ENCODE peak calls at places on chromosomes 3 and 15, in four cellular contexts. P is foreskin fibroblast, G is astrocyte of the spinal cord, I is WERI-Rb-1. Z is an unnamed sample.

GRCh38 chr3:171548918-171549317 is 88.7 kb upstream of the TNIK start:
- DNase-seq in P (no peak), G (no peak), I (no peak), Z (peak)

GRCh38 chr3:77606372-77606771 is 566.5 kb downstream of the ROBO2 start:
- DNase-seq in P (no peak), G (no peak), I (no peak), Z (no peak)

GRCh38 chr3:197926418-197926817 is 23.6 kb upstream of the RPL35A start:
- DNase-seq in P (no peak), G (no peak), I (no peak), Z (no peak)

GRCh38 chr15:74378853-74379252 is 11.4 kb upstream of the CYP11A1 start:
- DNase-seq in P (no peak), G (peak), I (no peak), Z (peak)

GRCh38 chr3:138383715-138384114 is 35.3 kb downstream of the MRAS start:
- DNase-seq in P (no peak), G (no peak), I (no peak), Z (no peak)

GRCh38 chr3:151795276-151795675 is 18.6 kb upstream of the AADAC start:
- DNase-seq in P (peak), G (peak), I (no peak), Z (peak)

GRCh38 chr3:41199866-41200668 is 762 bp downstream of the CTNNB1 start:
- DNase-seq in P (no peak), G (peak), I (peak), Z (peak)

GRCh38 chr3:30964612-30965011 is 70.2 kb upstream of the GADL1 start:
- DNase-seq in P (no peak), G (no peak), I (no peak), Z (no peak)

GRCh38 chr3:191255156-191255555 is 56.1 kb downstream of the OSTN start:
- DNase-seq in P (no peak), G (no peak), I (peak), Z (no peak)

GRCh38 chr3:138222316-138222715 is 35.2 kb downstream of the ARMC8 start:
- DNase-seq in P (no peak), G (no peak), I (no peak), Z (no peak)

GRCh38 chr15:41922353-41922752 is 28.5 kb upstream of the SPTBN5 start:
- DNase-seq in P (no peak), G (no peak), I (no peak), Z (no peak)

GRCh38 chr15:92523176-92523575 is 129.5 kb downstream of the ST8SIA2 start:
- DNase-seq in P (no peak), G (no peak), I (peak), Z (no peak)

GRCh38 chr3:114444216-114444615 is 150.4 kb downstream of the TIGIT start:
- DNase-seq in P (no peak), G (no peak), I (no peak), Z (no peak)

GRCh38 chr3:12884790-12885584 is 43.6 kb upstream of the RPL32 start:
- DNase-seq in P (no peak), G (no peak), I (no peak), Z (no peak)

GRCh38 chr3:12798559-12799179 is 2.2 kb downstream of the CAND2 start:
- DNase-seq in P (no peak), G (no peak), I (no peak), Z (no peak)

GRCh38 chr3:112167758-112168157 is 34.7 kb upstream of the GCSAM start:
- DNase-seq in P (no peak), G (no peak), I (no peak), Z (no peak)

GRCh38 chr15:91530951-91531582 is 322.4 kb upstream of the SLCO3A1 start:
- DNase-seq in P (no peak), G (no peak), I (no peak), Z (no peak)

GRCh38 chr3:102718651-102719050 is 283.8 kb downstream of the ZPLD1 start:
- DNase-seq in P (no peak), G (no peak), I (no peak), Z (no peak)

GRCh38 chr3:115549111-115549510 is 74.2 kb upstream of the GAP43 start:
- DNase-seq in P (no peak), G (no peak), I (no peak), Z (peak)

GRCh38 chr3:71585891-71586809 is 2.6 kb upstream of the FOXP1 start:
- DNase-seq in P (peak), G (peak), I (no peak), Z (peak)

GRCh38 chr3:14212032-14212431 is 33.4 kb downstream of the LSM3 start:
- DNase-seq in P (no peak), G (no peak), I (no peak), Z (no peak)

GRCh38 chr15:37900286-37901221 is 33.9 kb upstream of the TMCO5A start:
- DNase-seq in P (peak), G (peak), I (no peak), Z (peak)

GRCh38 chr3:125684199-125684598 is 88.9 kb upstream of the OSBPL11 start:
- DNase-seq in P (no peak), G (no peak), I (peak), Z (peak)

GRCh38 chr3:121481116-121481895 is 64.5 kb downstream of the POLQ start:
- DNase-seq in P (peak), G (no peak), I (no peak), Z (peak)

GRCh38 chr3:30347679-30348216 is 258.7 kb upstream of the TGFBR2 start:
- DNase-seq in P (peak), G (peak), I (no peak), Z (peak)

GRCh38 chr3:158091526-158091925 is 14.7 kb downstream of the SHOX2 start:
- DNase-seq in P (peak), G (peak), I (no peak), Z (peak)

GRCh38 chr3:14846481-14846880 is 27.7 kb downstream of the FGD5 start:
- DNase-seq in P (no peak), G (no peak), I (no peak), Z (no peak)

GRCh38 chr15:58139631-58140522 is 1.7 kb downstream of the AQP9 start:
- DNase-seq in P (peak), G (no peak), I (no peak), Z (peak)

GRCh38 chr3:48086736-48087470 is 70.7 kb upstream of the MAP4 start:
- DNase-seq in P (peak), G (peak), I (no peak), Z (peak)

GRCh38 chr3:63960048-63960711 is 48.0 kb upstream of the SCAANT1 start:
- DNase-seq in P (peak), G (peak), I (no peak), Z (peak)

GRCh38 chr3:100033814-100034490 is 80.3 kb downstream of the FILIP1L start:
- DNase-seq in P (no peak), G (peak), I (no peak), Z (peak)

GRCh38 chr15:77398927-77399326 is 21.0 kb downstream of the PEAK1 start:
- DNase-seq in P (no peak), G (no peak), I (no peak), Z (no peak)

GRCh38 chr3:13879946-13880810 is at the start of gene WNT7A:
- DNase-seq in P (no peak), G (no peak), I (peak), Z (no peak)

GRCh38 chr3:23676093-23676492 is 129.7 kb upstream of the UBE2E1 start:
- DNase-seq in P (peak), G (no peak), I (no peak), Z (no peak)

GRCh38 chr15:75921732-75922703 is 18.3 kb downstream of the FBXO22 start:
- DNase-seq in P (peak), G (peak), I (peak), Z (peak)

GRCh38 chr3:56054827-56055226 is 413.4 kb downstream of the ERC2 start:
- DNase-seq in P (no peak), G (no peak), I (no peak), Z (no peak)

GRCh38 chr15:28106294-28107110 is 7.4 kb upstream of the OCA2 start:
- DNase-seq in P (no peak), G (no peak), I (no peak), Z (no peak)

GRCh38 chr15:31359722-31360111 is 33.1 kb downstream of the KLF13 start:
- DNase-seq in P (no peak), G (no peak), I (no peak), Z (no peak)

GRCh38 chr15:64311566-64311965 is 44.4 kb downstream of the CSNK1G1 start:
- DNase-seq in P (no peak), G (no peak), I (no peak), Z (no peak)

DNA sequence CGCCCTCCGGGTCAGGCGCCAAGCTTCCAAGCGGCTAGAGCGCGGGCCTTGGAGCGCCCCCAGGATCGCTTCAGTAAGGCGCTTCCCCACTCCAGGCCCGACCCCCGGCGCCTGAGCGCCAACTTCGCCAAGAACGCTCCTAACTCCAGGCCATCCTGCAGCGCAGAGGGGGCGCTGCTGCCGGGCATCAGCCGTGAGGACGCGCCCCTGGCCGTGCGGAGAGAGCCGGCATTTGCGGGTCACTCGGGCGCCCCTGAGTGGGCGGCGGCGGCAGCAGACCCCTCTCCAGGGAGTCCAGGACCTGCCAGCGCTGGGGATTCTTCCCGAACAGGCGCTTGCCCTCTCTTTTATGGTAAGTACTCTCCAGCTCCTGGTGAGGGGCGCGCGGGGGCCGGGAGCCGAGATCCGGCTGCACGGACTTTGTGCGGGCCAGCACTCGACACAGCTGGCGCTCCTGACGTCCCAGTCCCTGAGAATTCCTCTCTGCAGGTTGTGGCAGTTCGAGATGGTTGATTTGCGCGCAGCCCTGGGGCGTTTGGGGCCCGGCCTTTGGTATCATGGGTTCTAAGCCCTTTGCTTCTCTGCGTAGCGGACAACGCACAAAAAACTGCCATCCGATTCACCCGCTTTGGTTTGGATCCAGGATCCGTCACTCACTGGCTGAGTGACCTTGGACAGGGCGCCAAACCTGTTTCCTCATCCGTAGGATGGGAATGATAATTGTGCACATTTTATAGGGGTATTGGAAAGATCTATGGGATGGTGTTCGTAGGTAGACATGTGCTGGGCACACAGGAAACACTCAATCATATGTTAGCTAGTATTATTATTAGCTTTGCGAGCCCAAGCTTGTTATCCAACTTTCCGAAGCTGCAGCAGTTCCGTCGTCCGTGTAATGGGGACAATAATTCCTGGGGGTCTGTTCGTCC is 758 bp downstream of the SPSB4 start:
- DNase-seq in P (peak), G (peak), I (peak), Z (peak)
- TF ChIP-seq CTCF in P (no peak), G (no peak), I (peak), Z (no peak)

DNA sequence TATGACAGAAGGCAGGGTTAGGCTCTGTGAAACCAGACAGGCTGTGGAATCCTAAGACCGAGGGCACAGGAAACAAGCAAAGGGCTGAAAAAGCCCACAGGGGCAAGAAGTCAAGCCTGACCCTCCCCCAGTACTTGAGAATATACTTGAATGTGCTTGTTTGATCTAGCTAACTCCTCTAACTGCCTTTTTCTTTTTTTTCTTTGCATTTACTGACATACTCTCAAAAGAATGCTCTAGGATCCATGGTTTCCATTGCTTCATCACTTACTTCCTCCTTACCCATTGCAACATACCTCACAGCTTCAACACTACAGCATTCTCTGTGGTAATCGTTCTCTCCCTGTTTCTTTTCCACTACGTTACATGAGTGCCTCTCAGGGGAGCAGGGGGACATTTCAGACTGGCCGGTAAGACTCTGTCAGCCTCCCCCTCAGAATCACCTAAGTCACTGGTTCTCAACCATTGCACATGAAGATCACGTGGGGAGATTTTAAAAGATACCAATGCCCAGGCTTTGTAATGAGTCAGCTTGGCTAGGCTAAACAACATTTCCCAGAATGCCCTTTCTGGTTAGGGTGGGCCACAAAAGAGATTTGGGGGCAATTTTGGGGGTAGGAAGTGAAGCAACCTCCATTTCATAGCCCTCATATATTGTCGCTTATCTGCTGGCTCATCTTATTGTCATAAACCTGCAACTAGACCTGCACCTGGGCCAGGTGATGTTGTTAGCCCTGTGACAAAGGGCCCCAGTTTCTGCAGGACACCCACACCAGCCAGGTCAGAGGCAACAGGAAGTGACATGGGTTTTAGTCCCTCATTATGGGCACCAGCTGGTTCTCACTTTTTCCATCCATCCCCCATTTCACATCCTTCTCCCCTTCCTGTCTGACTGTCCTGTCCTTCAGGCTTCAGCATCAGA is 24.6 kb upstream of the RSL24D1 start:
- DNase-seq in P (peak), G (peak), I (no peak), Z (peak)
- TF ChIP-seq CTCF in P (no peak), G (no peak), I (no peak), Z (no peak)

GRCh38 chr15:47551079-47551478 is 166.2 kb upstream of the SEMA6D start:
- DNase-seq in P (no peak), G (no peak), I (peak), Z (no peak)
- TF ChIP-seq CTCF in P (no peak), G (no peak), I (peak), Z (no peak)

GRCh38 chr3:19256313-19256712 is 108.0 kb downstream of the KCNH8 start:
- DNase-seq in P (no peak), G (no peak), I (no peak), Z (no peak)

GRCh38 chr3:19254189-19254588 is 105.9 kb downstream of the KCNH8 start:
- DNase-seq in P (no peak), G (no peak), I (no peak), Z (no peak)

GRCh38 chr3:19248143-19248542 is 99.8 kb downstream of the KCNH8 start:
- DNase-seq in P (no peak), G (no peak), I (no peak), Z (no peak)

GRCh38 chr3:19254784-19255338 is 106.6 kb downstream of the KCNH8 start:
- DNase-seq in P (no peak), G (no peak), I (no peak), Z (no peak)

DNA sequence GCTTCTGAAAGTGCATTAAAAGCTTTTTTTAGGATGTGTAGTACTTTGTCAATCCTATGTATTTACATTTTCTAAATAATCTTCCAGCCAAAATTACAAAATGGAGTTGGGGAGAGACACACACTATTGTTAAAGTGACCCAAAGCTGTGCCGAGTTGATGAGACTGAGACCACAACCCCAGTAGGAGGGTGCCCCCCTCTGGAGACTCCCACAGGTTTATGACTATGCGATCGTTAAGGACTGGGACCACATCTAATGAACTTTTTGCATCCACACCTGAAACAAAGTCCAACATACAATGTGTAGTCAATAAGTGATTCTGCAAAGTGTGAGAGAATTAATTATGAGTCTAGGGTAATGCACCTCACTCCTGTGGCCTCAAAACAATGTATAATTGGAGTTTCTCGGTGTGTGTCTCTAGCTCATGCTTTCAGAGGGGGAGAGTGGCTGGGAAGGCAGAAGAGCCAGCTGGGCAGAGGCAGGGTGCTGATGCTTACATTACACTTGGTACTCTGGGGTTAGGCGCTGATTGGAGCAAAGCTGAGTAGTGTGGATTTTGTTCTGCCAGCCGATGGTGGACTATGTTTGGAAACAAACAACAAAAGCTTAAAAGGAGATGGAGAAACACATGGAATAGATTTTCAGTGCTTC is 102.8 kb downstream of the KCNH8 start:
- DNase-seq in P (no peak), G (no peak), I (peak), Z (no peak)
- TF ChIP-seq CTCF in P (no peak), G (no peak), I (peak), Z (no peak)

GRCh38 chr3:27910456-27910855 is 188.3 kb upstream of the EOMES start:
- DNase-seq in P (no peak), G (no peak), I (no peak), Z (peak)

GRCh38 chr3:27914199-27914598 is 192.1 kb upstream of the EOMES start:
- DNase-seq in P (no peak), G (no peak), I (peak), Z (peak)
- TF ChIP-seq CTCF in P (peak), G (no peak), I (no peak), Z (peak)

DNA sequence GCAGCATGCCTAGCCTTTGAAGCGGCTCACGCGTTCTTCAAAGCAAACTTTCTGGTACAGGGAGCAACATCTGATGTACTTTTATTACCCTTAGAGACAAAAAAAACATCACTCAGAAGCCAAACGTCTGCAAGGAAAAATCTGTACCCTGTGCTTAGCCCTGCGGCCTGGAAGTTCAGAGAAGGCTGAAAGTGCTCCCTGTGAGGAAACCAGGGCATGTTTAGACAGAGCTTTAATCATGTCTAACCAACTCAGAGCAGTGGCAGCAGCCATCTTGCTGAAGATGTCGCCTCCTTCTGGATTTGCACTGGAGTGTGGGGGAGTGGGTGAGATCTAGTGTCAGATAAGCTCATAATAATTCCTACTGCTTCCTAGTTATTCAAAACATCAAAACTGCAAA is 170.4 kb downstream of the P3H2 start:
- DNase-seq in P (no peak), G (no peak), I (no peak), Z (no peak)
- TF ChIP-seq CTCF in P (no peak), G (peak), I (no peak), Z (no peak)

GRCh38 chr3:69407908-69408307 is 22.0 kb upstream of the FRMD4B start:
- DNase-seq in P (no peak), G (no peak), I (no peak), Z (no peak)
- TF ChIP-seq CTCF in P (no peak), G (no peak), I (no peak), Z (no peak)

DNA sequence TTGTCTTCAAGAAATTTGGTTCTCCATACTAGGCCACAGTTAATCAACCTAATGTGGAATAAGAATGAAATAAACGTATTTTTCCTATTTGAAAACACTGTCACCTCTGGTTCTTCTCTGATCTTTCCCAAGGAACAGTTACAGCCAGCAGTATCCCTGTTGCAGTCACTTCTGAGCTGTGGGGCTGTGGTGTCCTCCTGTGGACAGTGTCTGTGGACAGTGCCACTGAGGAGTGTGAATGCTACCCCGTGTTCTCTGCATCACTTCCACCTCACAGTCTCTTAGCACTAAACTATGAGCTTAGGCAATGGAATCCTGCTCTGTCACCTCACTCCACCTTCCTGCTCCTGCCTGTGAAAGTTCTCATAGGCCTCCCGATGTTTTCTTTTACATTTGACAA is 817.5 kb downstream of the VGLL3 start:
- DNase-seq in P (no peak), G (no peak), I (no peak), Z (no peak)
- TF ChIP-seq CTCF in P (no peak), G (no peak), I (peak), Z (no peak)

Z was measured in cardiac fibroblast.